ENCODE peak calls at places on chromosomes 4 and X, in nine cellular contexts. I, G, U, F, H, P, L, C and X are unnamed samples.

GRCh38 chr4:176837176-176837915 is 44.6 kb upstream of the VEGFC start:
- DNase-seq in U (no peak), H (no peak), I (no peak), C (no peak), G (no peak), L (no peak), F (no peak), P (no peak), X (no peak)

GRCh38 chrX:43644124-43644701 is 11.9 kb upstream of the MAOA start:
- DNase-seq in P (no peak), I (no peak), C (no peak), U (no peak), F (no peak), H (peak; percentile 77), G (no peak), L (peak; percentile 89), X (no peak)

GRCh38 chr4:22515888-22516541 is at the start of gene ADGRA3:
- DNase-seq in I (no peak), C (peak; percentile 73), U (peak; percentile 81), H (peak; percentile 53), F (peak; percentile 90), L (peak; percentile 72), P (peak; percentile 90), G (peak; percentile 92), X (no peak)

GRCh38 chrX:8273451-8273894 is 102.4 kb upstream of the VCX2 start:
- DNase-seq in I (no peak), P (no peak), H (peak; percentile 67), L (peak; percentile 2), G (no peak), F (no peak), C (no peak), U (no peak), X (no peak)

GRCh38 chrX:1307626-1308340 is 28.8 kb upstream of the IL3RA start:
- DNase-seq in P (no peak), H (no peak), U (no peak), I (no peak), L (no peak), G (no peak), F (no peak), C (no peak), X (no peak)

GRCh38 chr4:140851032-140851636 is 94.9 kb upstream of the TBC1D9 start:
- DNase-seq in F (no peak), G (peak; percentile 78), P (peak; percentile 73), I (peak; percentile 86), C (no peak), L (peak; percentile 45), U (no peak), H (peak; percentile 27), X (no peak)

GRCh38 chrX:5681159-5681558 is 547.5 kb downstream of the NLGN4X start:
- DNase-seq in I (peak; percentile 11), G (no peak), P (no peak), C (no peak), H (peak; percentile 25), L (peak; percentile 32), F (no peak), U (no peak), X (no peak)

GRCh38 chr4:61950625-61951024 is 750.5 kb downstream of the ADGRL3 start:
- DNase-seq in C (no peak), L (no peak), G (no peak), U (no peak), I (no peak), F (no peak), H (no peak), P (no peak), X (no peak)

GRCh38 chrX:14504960-14505538 is 24.3 kb upstream of the GLRA2 start:
- DNase-seq in I (no peak), U (no peak), P (no peak), G (no peak), H (no peak), L (peak; percentile 47), C (no peak), F (no peak), X (no peak)

GRCh38 chrX:14899607-14900006 is 26.4 kb downstream of the MOSPD2 start:
- DNase-seq in U (no peak), I (no peak), P (no peak), G (no peak), F (no peak), H (peak; percentile 63), L (peak; percentile 67), C (no peak), X (no peak)

GRCh38 chr4:123433573-123433972 is 37.0 kb downstream of the SPRY1 start:
- DNase-seq in G (no peak), L (no peak), C (no peak), I (no peak), U (no peak), P (no peak), F (no peak), H (no peak), X (no peak)

GRCh38 chrX:9339603-9340569 is 125.0 kb upstream of the TBL1X start:
- DNase-seq in C (no peak), F (no peak), P (no peak), U (peak; percentile 34), I (no peak), L (no peak), G (peak; percentile 63), H (no peak), X (no peak)

GRCh38 chr4:153028535-153028934 is 92.4 kb downstream of the FHDC1 start:
- DNase-seq in U (no peak), L (no peak), C (no peak), F (no peak), P (no peak), I (no peak), G (peak; percentile 56), H (no peak), X (no peak)

DNA sequence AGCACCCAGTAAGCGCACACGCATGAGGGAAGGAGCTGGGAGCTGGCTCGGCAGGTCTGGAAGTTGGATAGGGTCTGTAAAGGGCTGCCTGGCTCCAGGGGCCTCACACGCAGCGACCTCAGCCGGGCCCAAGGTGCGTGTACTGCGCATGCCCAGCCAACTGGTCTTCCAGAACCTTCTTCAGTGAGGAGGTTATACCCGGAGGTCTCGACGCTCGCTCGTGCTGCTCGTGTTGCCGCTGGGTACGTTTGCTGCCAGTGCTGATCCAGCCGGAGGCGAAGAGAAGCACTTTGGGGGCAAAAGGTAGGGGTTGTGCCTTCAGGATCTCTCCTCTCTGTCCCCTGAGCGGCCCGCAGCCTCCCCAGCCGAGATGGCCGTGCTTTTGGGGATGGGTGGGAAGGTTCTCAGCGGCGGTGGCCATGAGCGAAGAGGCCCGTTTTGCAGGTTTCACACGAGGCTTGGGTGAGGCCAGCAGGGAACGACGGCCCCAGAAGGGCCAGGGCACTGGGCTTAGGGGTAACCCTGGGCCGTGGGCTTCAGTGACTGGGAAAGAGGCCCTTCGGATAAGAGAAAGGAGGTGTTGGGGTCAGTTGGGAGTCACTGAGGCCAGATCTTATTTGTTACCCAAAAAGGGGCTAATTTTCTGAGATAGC is 3.8 kb upstream of the CXCL9 start:
- DNase-seq in I (no peak), F (peak; percentile 61), P (no peak), U (no peak), L (no peak), C (no peak), H (no peak), G (no peak), X (no peak)
- H3K4me1 ChIP-seq in I (no peaks in the 10 kb centered on the region), F (peaks cover 5% of the 10 kb centered on the region), P (no peaks in the 10 kb centered on the region), U (no peaks in the 10 kb centered on the region), L (peaks cover 37% of the 10 kb centered on the region), C (no peaks in the 10 kb centered on the region), H (peaks cover 12% of the 10 kb centered on the region), G (no peaks in the 10 kb centered on the region), X (no peaks in the 10 kb centered on the region)

DNA sequence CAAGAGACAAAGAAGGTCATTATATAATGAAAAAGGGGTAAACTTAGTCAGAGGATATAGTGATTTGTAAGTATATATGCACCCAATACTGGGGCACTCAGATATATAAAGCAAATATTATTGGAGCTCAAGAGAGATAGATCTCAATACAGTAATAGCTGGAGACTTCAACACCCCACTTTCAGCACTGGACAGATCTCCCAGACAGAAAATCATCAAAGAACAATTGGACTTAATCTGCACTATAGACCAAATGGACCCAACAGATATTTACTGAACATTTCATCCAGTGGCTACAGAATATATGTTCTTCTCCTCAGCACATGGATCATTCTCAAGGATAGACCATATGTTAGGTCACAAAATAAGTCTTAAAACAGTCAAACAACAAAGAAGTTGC is 47.2 kb upstream of the RBMXL3 start:
- DNase-seq in P (no peak), H (no peak), F (no peak), L (no peak), I (no peak), G (no peak), C (no peak), U (no peak), X (no peak)
- H3K9me3 ChIP-seq in P (no peaks in the 10 kb centered on the region), H (no peaks in the 10 kb centered on the region), F (no peaks in the 10 kb centered on the region), L (no peaks in the 10 kb centered on the region), I (no peaks in the 10 kb centered on the region), G (no peaks in the 10 kb centered on the region), C (no peaks in the 10 kb centered on the region), U (no peaks in the 10 kb centered on the region), X (no peaks in the 10 kb centered on the region)

GRCh38 chr4:40874902-40875301 is 125.1 kb downstream of the NSUN7 start:
- DNase-seq in P (peak; percentile 44), U (no peak), G (no peak), L (no peak), C (no peak), H (no peak), F (no peak), I (no peak), X (no peak)
- H3K4me3 ChIP-seq in P (peak overlapping the region; percentile 1), U (no peak overlapping the region), G (peak overlapping the region; percentile 69), L (no peak overlapping the region), C (no peak overlapping the region), H (no peak overlapping the region), F (no peak overlapping the region), I (no peak overlapping the region), X (no peak overlapping the region)

DNA sequence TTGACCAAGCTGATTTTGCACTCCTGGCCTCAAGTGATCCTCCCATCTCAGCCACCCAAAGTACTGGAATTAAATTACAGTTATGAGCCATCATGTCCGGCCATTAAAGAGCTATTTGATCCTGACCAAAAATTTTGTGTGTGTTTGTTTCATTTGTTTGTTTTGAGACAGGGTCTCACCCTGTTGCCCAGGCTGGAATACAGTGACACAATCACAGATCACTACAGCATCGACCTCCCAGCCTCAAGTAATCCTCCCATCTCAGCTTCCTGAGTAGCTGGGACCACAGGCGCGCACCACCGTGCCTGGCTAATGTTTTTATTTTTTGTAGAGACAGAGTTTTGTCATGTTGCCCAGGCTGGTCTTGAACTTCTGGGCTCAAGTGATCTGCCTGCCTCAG is 82.9 kb upstream of the RBPJ start:
- DNase-seq in L (no peak), U (no peak), F (no peak), I (no peak), G (no peak), P (no peak), C (no peak), H (no peak), X (no peak)
- H3K4me1 ChIP-seq in L (no peaks in the 10 kb centered on the region), U (peaks cover 13% of the 10 kb centered on the region), F (peaks cover 6% of the 10 kb centered on the region), I (no peaks in the 10 kb centered on the region), G (peaks cover 12% of the 10 kb centered on the region), P (peaks cover 3% of the 10 kb centered on the region), C (peaks cover 5% of the 10 kb centered on the region), H (peaks cover 12% of the 10 kb centered on the region), X (no peaks in the 10 kb centered on the region)